ENCODE peak calls at places on chromosome X, in nine cellular contexts. M, R, F, S, G, B, W, C and Q are unnamed samples.
A peak's percentile ranks its signal among the peaks of the same experiment; 100 is the strongest.

GRCh38 chrX:1462596-1463251 is 10.0 kb upstream of the ASMTL start:
- DNase-seq in C (no peak), R (no peak), W (peak; percentile 30), M (no peak), G (peak; percentile 92), B (no peak), F (no peak), S (peak; percentile 16), Q (no peak)

GRCh38 chrX:42131856-42132255 is 208.5 kb upstream of the CASK start:
- DNase-seq in B (no peak), W (no peak), G (peak; percentile 2), F (no peak), S (no peak), R (no peak), C (no peak), M (no peak), Q (no peak)

GRCh38 chrX:121851033-121851432 is 803.6 kb downstream of the GLUD2 start:
- DNase-seq in C (no peak), R (no peak), W (no peak), S (no peak), B (no peak), G (no peak), M (no peak), F (no peak), Q (no peak)

GRCh38 chrX:154378059-154378798 is 866 bp upstream of the EMD start:
- DNase-seq in M (peak; percentile 61), R (no peak), F (no peak), G (peak; percentile 47), B (peak; percentile 30), S (no peak), W (peak; percentile 85), C (no peak), Q (no peak)

GRCh38 chrX:22922961-22923360 is 76.8 kb upstream of the DDX53 start:
- DNase-seq in F (no peak), G (peak; percentile 19), S (no peak), B (no peak), C (no peak), M (no peak), R (no peak), W (no peak), Q (no peak)

GRCh38 chrX:16838202-16839066 is 31.7 kb downstream of the RBBP7 start:
- DNase-seq in B (no peak), M (no peak), R (no peak), W (no peak), C (no peak), F (no peak), G (peak; percentile 64), S (peak; percentile 34), Q (peak; percentile 47)

GRCh38 chrX:153773741-153774575 is 6.9 kb upstream of the SRPK3 start:
- DNase-seq in R (no peak), M (no peak), C (no peak), G (no peak), S (no peak), W (no peak), F (no peak), B (peak; percentile 6), Q (no peak)

GRCh38 chrX:110691446-110691845 is 104.2 kb downstream of the CHRDL1 start:
- DNase-seq in M (no peak), C (no peak), W (no peak), R (no peak), S (no peak), G (no peak), B (no peak), F (no peak), Q (no peak)

GRCh38 chrX:10781847-10782530 is 161.6 kb upstream of the MID1 start:
- DNase-seq in M (no peak), S (no peak), R (no peak), C (no peak), W (no peak), F (no peak), B (no peak), G (no peak), Q (no peak)

GRCh38 chrX:47091149-47091775 is 13.0 kb downstream of the RGN start:
- DNase-seq in S (no peak), W (no peak), M (no peak), G (no peak), R (no peak), B (no peak), F (no peak), C (no peak), Q (no peak)

GRCh38 chrX:12383196-12383595 is 244.9 kb downstream of the FRMPD4 start:
- DNase-seq in M (no peak), B (no peak), F (no peak), R (no peak), G (no peak), W (no peak), S (no peak), C (peak; percentile 7), Q (no peak)

GRCh38 chrX:2928127-2928582 is 984 bp downstream of the ARSD start:
- DNase-seq in M (peak; percentile 39), R (peak; percentile 3), S (no peak), F (no peak), B (peak; percentile 65), G (no peak), C (no peak), W (peak; percentile 81), Q (no peak)

GRCh38 chrX:154696328-154697045 is 43.1 kb upstream of the CTAG2 start:
- DNase-seq in B (no peak), F (no peak), S (peak; percentile 13), M (no peak), G (peak; percentile 70), W (no peak), C (no peak), R (peak; percentile 45), Q (no peak)

GRCh38 chrX:109843963-109844751 is 111.1 kb upstream of the ACSL4 start:
- DNase-seq in M (peak; percentile 8), C (no peak), R (no peak), B (peak; percentile 7), F (no peak), W (no peak), G (no peak), S (no peak), Q (no peak)

GRCh38 chrX:148632444-148632843 is 132.0 kb downstream of the AFF2 start:
- DNase-seq in B (no peak), G (no peak), C (no peak), W (no peak), F (no peak), S (no peak), R (no peak), M (no peak), Q (no peak)

GRCh38 chrX:110836982-110837381 is 41.4 kb upstream of the CHRDL1 start:
- DNase-seq in R (no peak), M (no peak), C (no peak), B (peak; percentile 24), G (no peak), F (no peak), W (no peak), S (no peak), Q (no peak)

GRCh38 chrX:53882331-53882730 is 161.9 kb downstream of the PHF8 start:
- DNase-seq in B (no peak), M (no peak), S (peak; percentile 33), R (no peak), W (no peak), C (peak; percentile 15), F (no peak), G (peak; percentile 94), Q (no peak)

GRCh38 chrX:154051210-154051810 is 31.6 kb upstream of the IRAK1 start:
- DNase-seq in B (peak; percentile 65), G (peak; percentile 15), S (peak; percentile 12), M (peak; percentile 80), F (peak; percentile 33), C (peak; percentile 66), W (peak; percentile 91), R (no peak), Q (no peak)

GRCh38 chrX:138481649-138482048 is 229.9 kb downstream of the FGF13 start:
- DNase-seq in S (no peak), G (no peak), R (no peak), C (no peak), W (no peak), F (no peak), M (no peak), B (no peak), Q (no peak)

GRCh38 chrX:72694170-72694569 is 19.9 kb downstream of the PHKA1 start:
- DNase-seq in C (no peak), F (no peak), G (no peak), B (no peak), R (no peak), S (no peak), M (no peak), W (no peak), Q (no peak)

GRCh38 chrX:120213438-120214265 is 37.0 kb upstream of the ZBTB33 start:
- DNase-seq in G (peak; percentile 12), S (peak; percentile 7), M (peak; percentile 70), C (peak; percentile 52), R (peak; percentile 7), F (peak; percentile 42), W (peak; percentile 75), B (peak; percentile 59), Q (peak; percentile 0)

GRCh38 chrX:97389761-97390192 is 506.1 kb downstream of the RPA4 start:
- DNase-seq in W (no peak), C (no peak), M (no peak), S (peak; percentile 3), G (peak; percentile 70), F (no peak), B (no peak), R (peak; percentile 29), Q (no peak)

GRCh38 chrX:22748093-22748999 is 251.4 kb upstream of the DDX53 start:
- DNase-seq in C (peak; percentile 54), S (peak; percentile 6), M (peak; percentile 53), B (peak; percentile 31), R (no peak), G (peak; percentile 14), F (peak; percentile 32), W (peak; percentile 67), Q (no peak)

GRCh38 chrX:87900320-87900908 is 382.8 kb downstream of the KLHL4 start:
- DNase-seq in M (no peak), W (no peak), G (no peak), F (no peak), B (no peak), C (no peak), S (no peak), R (no peak), Q (no peak)

GRCh38 chrX:23497919-23498318 is 163.3 kb downstream of the PTCHD1 start:
- DNase-seq in M (no peak), F (no peak), B (no peak), S (no peak), C (no peak), G (no peak), R (no peak), W (no peak), Q (no peak)

GRCh38 chrX:20265726-20266681 is 705 bp downstream of the RPS6KA3 start:
- DNase-seq in W (peak; percentile 64), C (peak; percentile 25), M (peak; percentile 10), F (no peak), B (peak; percentile 30), G (no peak), R (no peak), S (peak; percentile 1), Q (no peak)

GRCh38 chrX:87583679-87584078 is 66.1 kb downstream of the KLHL4 start:
- DNase-seq in C (peak; percentile 10), R (no peak), B (peak; percentile 15), F (no peak), M (no peak), W (no peak), S (no peak), G (no peak), Q (no peak)

GRCh38 chrX:141278306-141278705 is 36.0 kb upstream of the SPANXC start:
- DNase-seq in G (no peak), S (peak; percentile 0), B (peak; percentile 13), R (no peak), W (no peak), F (no peak), C (no peak), M (peak; percentile 25), Q (no peak)

GRCh38 chrX:74370482-74370881 is 50.8 kb upstream of the SLC16A2 start:
- DNase-seq in M (no peak), F (no peak), W (no peak), R (no peak), C (no peak), G (no peak), S (no peak), B (no peak), Q (no peak)